ENCODE peak calls at places on chromosomes 3 and 15, in nine cellular contexts. One of them, this sample, is unnamed.
A peak's percentile ranks its signal among the peaks of the same experiment; 100 is the strongest.

GRCh38 chr3:56799251-56799882 is 2.4 kb downstream of the ARHGEF3 start:
- DNase-seq in activated CD4-positive, alpha-beta T cell treated with anti-CD3 and anti-CD28 coated beads for 36 hours: peak; percentile 32
- DNase-seq in H4: peak; percentile 13
- DNase-seq in endothelial cell: no peak
- DNase-seq in skeletal muscle cell: no peak
- DNase-seq in tibial artery: no peak
- DNase-seq in T-helper 2 cell: no peak
- DNase-seq in HFF-Myc: peak; percentile 40
- DNase-seq in NCI-H446: peak; percentile 64
- DNase-seq in this sample: peak; percentile 26

GRCh38 chr3:79414821-79415220 is 353.0 kb downstream of the ROBO1 start:
- DNase-seq in NCI-H446: peak; percentile 11
- DNase-seq in HFF-Myc: no peak
- DNase-seq in T-helper 2 cell: no peak
- DNase-seq in tibial artery: no peak
- DNase-seq in skeletal muscle cell: peak; percentile 87
- DNase-seq in activated CD4-positive, alpha-beta T cell treated with anti-CD3 and anti-CD28 coated beads for 36 hours: no peak
- DNase-seq in endothelial cell: no peak
- DNase-seq in H4: no peak
- DNase-seq in this sample: peak; percentile 85

GRCh38 chr3:127699098-127699945 is 26.6 kb downstream of the ABTB1 start:
- DNase-seq in tibial artery: peak; percentile 56
- DNase-seq in endothelial cell: no peak
- DNase-seq in HFF-Myc: no peak
- DNase-seq in H4: no peak
- DNase-seq in T-helper 2 cell: no peak
- DNase-seq in NCI-H446: no peak
- DNase-seq in skeletal muscle cell: no peak
- DNase-seq in activated CD4-positive, alpha-beta T cell treated with anti-CD3 and anti-CD28 coated beads for 36 hours: no peak
- DNase-seq in this sample: no peak

GRCh38 chr15:58771621-58772235 is 626 bp downstream of the MINDY2 start:
- DNase-seq in H4: no peak
- DNase-seq in HFF-Myc: no peak
- DNase-seq in activated CD4-positive, alpha-beta T cell treated with anti-CD3 and anti-CD28 coated beads for 36 hours: peak; percentile 48
- DNase-seq in skeletal muscle cell: no peak
- DNase-seq in T-helper 2 cell: no peak
- DNase-seq in tibial artery: peak; percentile 80
- DNase-seq in endothelial cell: no peak
- DNase-seq in NCI-H446: no peak
- DNase-seq in this sample: no peak

GRCh38 chr3:56773588-56774330 is 28.0 kb downstream of the ARHGEF3 start:
- DNase-seq in skeletal muscle cell: no peak
- DNase-seq in H4: no peak
- DNase-seq in tibial artery: no peak
- DNase-seq in NCI-H446: no peak
- DNase-seq in activated CD4-positive, alpha-beta T cell treated with anti-CD3 and anti-CD28 coated beads for 36 hours: no peak
- DNase-seq in T-helper 2 cell: no peak
- DNase-seq in endothelial cell: no peak
- DNase-seq in HFF-Myc: no peak
- DNase-seq in this sample: no peak

GRCh38 chr15:96582473-96582872 is 252.0 kb downstream of the NR2F2 start:
- DNase-seq in T-helper 2 cell: no peak
- DNase-seq in activated CD4-positive, alpha-beta T cell treated with anti-CD3 and anti-CD28 coated beads for 36 hours: no peak
- DNase-seq in H4: no peak
- DNase-seq in NCI-H446: no peak
- DNase-seq in endothelial cell: no peak
- DNase-seq in tibial artery: no peak
- DNase-seq in skeletal muscle cell: no peak
- DNase-seq in HFF-Myc: no peak
- DNase-seq in this sample: no peak

GRCh38 chr3:37676885-37677284 is 184.8 kb upstream of the CTDSPL start:
- DNase-seq in H4: no peak
- DNase-seq in tibial artery: no peak
- DNase-seq in HFF-Myc: no peak
- DNase-seq in NCI-H446: no peak
- DNase-seq in T-helper 2 cell: no peak
- DNase-seq in skeletal muscle cell: no peak
- DNase-seq in endothelial cell: no peak
- DNase-seq in activated CD4-positive, alpha-beta T cell treated with anti-CD3 and anti-CD28 coated beads for 36 hours: no peak
- DNase-seq in this sample: no peak

GRCh38 chr3:110814170-110815007 is 257.2 kb upstream of the NECTIN3 start:
- DNase-seq in NCI-H446: no peak
- DNase-seq in H4: peak; percentile 98
- DNase-seq in activated CD4-positive, alpha-beta T cell treated with anti-CD3 and anti-CD28 coated beads for 36 hours: peak; percentile 70
- DNase-seq in skeletal muscle cell: peak; percentile 72
- DNase-seq in tibial artery: no peak
- DNase-seq in T-helper 2 cell: peak; percentile 3
- DNase-seq in HFF-Myc: peak; percentile 72
- DNase-seq in endothelial cell: no peak
- DNase-seq in this sample: peak; percentile 9

GRCh38 chr3:57977755-57978715 is 30.2 kb upstream of the FLNB start:
- DNase-seq in endothelial cell: no peak
- DNase-seq in NCI-H446: no peak
- DNase-seq in HFF-Myc: no peak
- DNase-seq in tibial artery: no peak
- DNase-seq in T-helper 2 cell: no peak
- DNase-seq in skeletal muscle cell: no peak
- DNase-seq in activated CD4-positive, alpha-beta T cell treated with anti-CD3 and anti-CD28 coated beads for 36 hours: no peak
- DNase-seq in H4: no peak
- DNase-seq in this sample: no peak

GRCh38 chr3:65669163-65669875 is 369.4 kb downstream of the MAGI1 start:
- DNase-seq in NCI-H446: no peak
- DNase-seq in T-helper 2 cell: no peak
- DNase-seq in activated CD4-positive, alpha-beta T cell treated with anti-CD3 and anti-CD28 coated beads for 36 hours: no peak
- DNase-seq in HFF-Myc: no peak
- DNase-seq in endothelial cell: no peak
- DNase-seq in skeletal muscle cell: peak; percentile 31
- DNase-seq in tibial artery: no peak
- DNase-seq in H4: peak; percentile 3
- DNase-seq in this sample: peak; percentile 29

GRCh38 chr15:98648654-98649537 is 557 bp downstream of the IGF1R start:
- DNase-seq in T-helper 2 cell: no peak
- DNase-seq in NCI-H446: peak; percentile 46
- DNase-seq in skeletal muscle cell: no peak
- DNase-seq in H4: no peak
- DNase-seq in HFF-Myc: no peak
- DNase-seq in endothelial cell: peak; percentile 49
- DNase-seq in tibial artery: peak; percentile 78
- DNase-seq in activated CD4-positive, alpha-beta T cell treated with anti-CD3 and anti-CD28 coated beads for 36 hours: peak; percentile 69
- DNase-seq in this sample: no peak

GRCh38 chr15:25783607-25784131 is 79.5 kb downstream of the ATP10A start:
- DNase-seq in NCI-H446: no peak
- DNase-seq in activated CD4-positive, alpha-beta T cell treated with anti-CD3 and anti-CD28 coated beads for 36 hours: peak; percentile 70
- DNase-seq in tibial artery: no peak
- DNase-seq in endothelial cell: peak; percentile 61
- DNase-seq in H4: peak; percentile 17
- DNase-seq in HFF-Myc: peak; percentile 65
- DNase-seq in T-helper 2 cell: no peak
- DNase-seq in skeletal muscle cell: no peak
- DNase-seq in this sample: no peak

GRCh38 chr3:183697610-183698317 is at the start of gene YEATS2:
- DNase-seq in endothelial cell: peak; percentile 78
- DNase-seq in activated CD4-positive, alpha-beta T cell treated with anti-CD3 and anti-CD28 coated beads for 36 hours: peak; percentile 91
- DNase-seq in tibial artery: peak; percentile 74
- DNase-seq in HFF-Myc: no peak
- DNase-seq in NCI-H446: peak; percentile 86
- DNase-seq in T-helper 2 cell: peak; percentile 61
- DNase-seq in H4: peak; percentile 63
- DNase-seq in skeletal muscle cell: peak; percentile 29
- DNase-seq in this sample: no peak

GRCh38 chr3:158381274-158381868 is 189.6 kb upstream of the MLF1 start:
- DNase-seq in NCI-H446: no peak
- DNase-seq in tibial artery: no peak
- DNase-seq in skeletal muscle cell: no peak
- DNase-seq in HFF-Myc: peak; percentile 2
- DNase-seq in activated CD4-positive, alpha-beta T cell treated with anti-CD3 and anti-CD28 coated beads for 36 hours: no peak
- DNase-seq in H4: no peak
- DNase-seq in endothelial cell: no peak
- DNase-seq in T-helper 2 cell: no peak
- DNase-seq in this sample: no peak

GRCh38 chr3:24829011-24829581 is 334.4 kb upstream of the THRB start:
- DNase-seq in NCI-H446: peak; percentile 82
- DNase-seq in HFF-Myc: no peak
- DNase-seq in tibial artery: peak; percentile 69
- DNase-seq in activated CD4-positive, alpha-beta T cell treated with anti-CD3 and anti-CD28 coated beads for 36 hours: peak; percentile 8
- DNase-seq in endothelial cell: peak; percentile 58
- DNase-seq in T-helper 2 cell: no peak
- DNase-seq in skeletal muscle cell: no peak
- DNase-seq in H4: no peak
- DNase-seq in this sample: no peak

GRCh38 chr3:194049394-194049793 is 86.6 kb upstream of the HES1 start:
- DNase-seq in endothelial cell: no peak
- DNase-seq in NCI-H446: no peak
- DNase-seq in H4: no peak
- DNase-seq in activated CD4-positive, alpha-beta T cell treated with anti-CD3 and anti-CD28 coated beads for 36 hours: no peak
- DNase-seq in T-helper 2 cell: no peak
- DNase-seq in tibial artery: no peak
- DNase-seq in HFF-Myc: no peak
- DNase-seq in skeletal muscle cell: no peak
- DNase-seq in this sample: no peak

GRCh38 chr3:112640864-112641751 is at the start of gene CCDC80:
- DNase-seq in tibial artery: no peak
- DNase-seq in activated CD4-positive, alpha-beta T cell treated with anti-CD3 and anti-CD28 coated beads for 36 hours: no peak
- DNase-seq in H4: peak; percentile 90
- DNase-seq in HFF-Myc: peak; percentile 89
- DNase-seq in endothelial cell: no peak
- DNase-seq in NCI-H446: peak; percentile 50
- DNase-seq in T-helper 2 cell: no peak
- DNase-seq in skeletal muscle cell: peak; percentile 93
- DNase-seq in this sample: peak; percentile 93

GRCh38 chr3:156291269-156292123 is 171.1 kb downstream of the KCNAB1 start:
- DNase-seq in T-helper 2 cell: no peak
- DNase-seq in tibial artery: no peak
- DNase-seq in HFF-Myc: no peak
- DNase-seq in H4: no peak
- DNase-seq in NCI-H446: no peak
- DNase-seq in skeletal muscle cell: no peak
- DNase-seq in endothelial cell: peak; percentile 8
- DNase-seq in activated CD4-positive, alpha-beta T cell treated with anti-CD3 and anti-CD28 coated beads for 36 hours: peak; percentile 17
- DNase-seq in this sample: no peak

GRCh38 chr15:88648357-88649214 is 9.8 kb downstream of the ISG20 start:
- DNase-seq in skeletal muscle cell: no peak
- DNase-seq in T-helper 2 cell: no peak
- DNase-seq in tibial artery: peak; percentile 41
- DNase-seq in HFF-Myc: no peak
- DNase-seq in H4: no peak
- DNase-seq in activated CD4-positive, alpha-beta T cell treated with anti-CD3 and anti-CD28 coated beads for 36 hours: peak; percentile 61
- DNase-seq in endothelial cell: no peak
- DNase-seq in NCI-H446: peak; percentile 4
- DNase-seq in this sample: no peak

GRCh38 chr15:58704155-58704825 is 45.2 kb downstream of the ADAM10 start:
- DNase-seq in activated CD4-positive, alpha-beta T cell treated with anti-CD3 and anti-CD28 coated beads for 36 hours: no peak
- DNase-seq in T-helper 2 cell: no peak
- DNase-seq in tibial artery: no peak
- DNase-seq in HFF-Myc: no peak
- DNase-seq in skeletal muscle cell: peak; percentile 36
- DNase-seq in NCI-H446: no peak
- DNase-seq in H4: no peak
- DNase-seq in endothelial cell: no peak
- DNase-seq in this sample: peak; percentile 9

GRCh38 chr3:111917300-111917699 is 58.2 kb downstream of the PHLDB2 start:
- DNase-seq in HFF-Myc: no peak
- DNase-seq in endothelial cell: no peak
- DNase-seq in activated CD4-positive, alpha-beta T cell treated with anti-CD3 and anti-CD28 coated beads for 36 hours: no peak
- DNase-seq in NCI-H446: no peak
- DNase-seq in tibial artery: no peak
- DNase-seq in T-helper 2 cell: no peak
- DNase-seq in skeletal muscle cell: no peak
- DNase-seq in H4: no peak
- DNase-seq in this sample: no peak

GRCh38 chr15:74200871-74201419 is 1.6 kb downstream of the STRA6 start:
- DNase-seq in NCI-H446: no peak
- DNase-seq in H4: peak; percentile 39
- DNase-seq in tibial artery: no peak
- DNase-seq in activated CD4-positive, alpha-beta T cell treated with anti-CD3 and anti-CD28 coated beads for 36 hours: no peak
- DNase-seq in T-helper 2 cell: no peak
- DNase-seq in endothelial cell: no peak
- DNase-seq in HFF-Myc: no peak
- DNase-seq in skeletal muscle cell: no peak
- DNase-seq in this sample: no peak

GRCh38 chr3:44136421-44136820 is 105.3 kb upstream of the TOPAZ1 start:
- DNase-seq in T-helper 2 cell: no peak
- DNase-seq in H4: no peak
- DNase-seq in endothelial cell: no peak
- DNase-seq in HFF-Myc: peak; percentile 6
- DNase-seq in activated CD4-positive, alpha-beta T cell treated with anti-CD3 and anti-CD28 coated beads for 36 hours: no peak
- DNase-seq in skeletal muscle cell: no peak
- DNase-seq in tibial artery: no peak
- DNase-seq in NCI-H446: no peak
- DNase-seq in this sample: no peak

GRCh38 chr3:40120816-40121215 is 188.7 kb upstream of the EIF1B start:
- DNase-seq in skeletal muscle cell: no peak
- DNase-seq in tibial artery: no peak
- DNase-seq in H4: no peak
- DNase-seq in endothelial cell: no peak
- DNase-seq in T-helper 2 cell: no peak
- DNase-seq in HFF-Myc: no peak
- DNase-seq in activated CD4-positive, alpha-beta T cell treated with anti-CD3 and anti-CD28 coated beads for 36 hours: no peak
- DNase-seq in NCI-H446: no peak
- DNase-seq in this sample: peak; percentile 30

GRCh38 chr3:9779721-9780450 is 10.1 kb upstream of the CAMK1 start:
- DNase-seq in skeletal muscle cell: no peak
- DNase-seq in NCI-H446: no peak
- DNase-seq in activated CD4-positive, alpha-beta T cell treated with anti-CD3 and anti-CD28 coated beads for 36 hours: peak; percentile 56
- DNase-seq in HFF-Myc: no peak
- DNase-seq in endothelial cell: no peak
- DNase-seq in H4: no peak
- DNase-seq in T-helper 2 cell: no peak
- DNase-seq in tibial artery: no peak
- DNase-seq in this sample: no peak

GRCh38 chr3:62667714-62668113 is 207.5 kb downstream of the CADPS start:
- DNase-seq in activated CD4-positive, alpha-beta T cell treated with anti-CD3 and anti-CD28 coated beads for 36 hours: no peak
- DNase-seq in skeletal muscle cell: no peak
- DNase-seq in tibial artery: no peak
- DNase-seq in HFF-Myc: no peak
- DNase-seq in H4: no peak
- DNase-seq in endothelial cell: peak; percentile 18
- DNase-seq in NCI-H446: no peak
- DNase-seq in T-helper 2 cell: no peak
- DNase-seq in this sample: no peak

GRCh38 chr15:35852818-35853624 is 307.1 kb upstream of the DPH6 start:
- DNase-seq in activated CD4-positive, alpha-beta T cell treated with anti-CD3 and anti-CD28 coated beads for 36 hours: no peak
- DNase-seq in NCI-H446: no peak
- DNase-seq in T-helper 2 cell: no peak
- DNase-seq in HFF-Myc: no peak
- DNase-seq in H4: no peak
- DNase-seq in endothelial cell: no peak
- DNase-seq in tibial artery: no peak
- DNase-seq in skeletal muscle cell: no peak
- DNase-seq in this sample: no peak

GRCh38 chr3:156551746-156552145 is 3.2 kb downstream of the SSR3 start:
- DNase-seq in NCI-H446: no peak
- DNase-seq in HFF-Myc: no peak
- DNase-seq in skeletal muscle cell: no peak
- DNase-seq in tibial artery: no peak
- DNase-seq in H4: no peak
- DNase-seq in activated CD4-positive, alpha-beta T cell treated with anti-CD3 and anti-CD28 coated beads for 36 hours: no peak
- DNase-seq in T-helper 2 cell: no peak
- DNase-seq in endothelial cell: no peak
- DNase-seq in this sample: peak; percentile 36

GRCh38 chr3:131370935-131371698 is 10.5 kb upstream of the NUDT16 start:
- DNase-seq in skeletal muscle cell: no peak
- DNase-seq in activated CD4-positive, alpha-beta T cell treated with anti-CD3 and anti-CD28 coated beads for 36 hours: no peak
- DNase-seq in H4: no peak
- DNase-seq in tibial artery: no peak
- DNase-seq in endothelial cell: no peak
- DNase-seq in T-helper 2 cell: no peak
- DNase-seq in NCI-H446: no peak
- DNase-seq in HFF-Myc: no peak
- DNase-seq in this sample: no peak

GRCh38 chr3:30914696-30915095 is 20.2 kb upstream of the GADL1 start:
- DNase-seq in HFF-Myc: no peak
- DNase-seq in endothelial cell: no peak
- DNase-seq in NCI-H446: no peak
- DNase-seq in activated CD4-positive, alpha-beta T cell treated with anti-CD3 and anti-CD28 coated beads for 36 hours: no peak
- DNase-seq in T-helper 2 cell: no peak
- DNase-seq in tibial artery: no peak
- DNase-seq in skeletal muscle cell: peak; percentile 30
- DNase-seq in H4: no peak
- DNase-seq in this sample: no peak

This sample was measured in fibroblast of the conjunctiva.